ENCODE peak calls at places on chromosome 6, in five cellular contexts. R, D, B, A and Q are unnamed samples.

GRCh38 chr6:29826271-29826670 is 1.4 kb upstream of the HLA-G start:
- DNase-seq in R (no peak), D (no peak), A (no peak), B (no peak), Q (no peak)

GRCh38 chr6:26195924-26196845 is 109.0 kb downstream of the HFE start:
- DNase-seq in D (no peak), B (no peak), R (no peak), A (no peak), Q (peak)

GRCh38 chr6:100464910-100465700 is at the start of gene SIM1:
- DNase-seq in R (no peak), A (no peak), D (no peak), B (peak), Q (no peak)

GRCh38 chr6:95279641-95280040 is 297.7 kb upstream of the MANEA start:
- DNase-seq in D (no peak), A (no peak), B (no peak), R (no peak), Q (no peak)

GRCh38 chr6:16338577-16339262 is 100.3 kb downstream of the GMPR start:
- DNase-seq in B (peak), R (peak), D (peak), A (no peak), Q (peak)

GRCh38 chr6:22036267-22036666 is 260.6 kb downstream of the PRL start:
- DNase-seq in A (no peak), R (no peak), D (no peak), B (no peak), Q (no peak)

GRCh38 chr6:168150551-168151444 is 71.8 kb upstream of the FRMD1 start:
- DNase-seq in B (no peak), A (no peak), D (peak), R (no peak), Q (no peak)

GRCh38 chr6:41641352-41641925 is 3.2 kb downstream of the MDFI start:
- DNase-seq in R (no peak), B (no peak), A (no peak), D (no peak), Q (no peak)

GRCh38 chr6:157187182-157188093 is 135.9 kb downstream of the TMEM242 start:
- DNase-seq in D (no peak), R (no peak), A (no peak), B (no peak), Q (no peak)

GRCh38 chr6:14759976-14760672 is 485.7 kb upstream of the JARID2 start:
- DNase-seq in A (no peak), D (no peak), B (no peak), R (no peak), Q (no peak)

GRCh38 chr6:134178230-134179044 is 126.0 kb upstream of the SLC2A12 start:
- DNase-seq in R (peak), D (peak), B (peak), A (peak), Q (peak)

GRCh38 chr6:157533397-157533814 is 152.4 kb downstream of the ZDHHC14 start:
- DNase-seq in R (no peak), D (no peak), A (no peak), B (no peak), Q (no peak)

GRCh38 chr6:157272866-157273755 is 50.2 kb downstream of the TMEM242 start:
- DNase-seq in D (no peak), A (no peak), R (peak), B (no peak), Q (no peak)

GRCh38 chr6:106972500-106972899 is 2.0 kb downstream of the CD24 start:
- DNase-seq in B (no peak), A (no peak), R (no peak), D (no peak), Q (no peak)

GRCh38 chr6:11120273-11121005 is 8.9 kb upstream of the ERVFRD-1 start:
- DNase-seq in B (no peak), A (no peak), R (no peak), D (no peak), Q (no peak)

GRCh38 chr6:55047433-55048044 is 126.8 kb upstream of the HCRTR2 start:
- DNase-seq in A (no peak), B (no peak), R (no peak), D (no peak), Q (no peak)

GRCh38 chr6:56048601-56049000 is 173.2 kb upstream of the BMP5 start:
- DNase-seq in A (no peak), D (no peak), R (no peak), B (no peak), Q (no peak)

GRCh38 chr6:56199956-56200355 is 47.4 kb downstream of the COL21A1 start:
- DNase-seq in B (no peak), A (no peak), D (no peak), R (no peak), Q (no peak)

GRCh38 chr6:143333749-143334520 is 116.6 kb downstream of the ADAT2 start:
- DNase-seq in B (no peak), D (no peak), A (no peak), R (no peak), Q (no peak)

GRCh38 chr6:160277144-160277543 is 18.5 kb upstream of the SLC22A2 start:
- DNase-seq in D (no peak), R (no peak), A (no peak), B (no peak), Q (no peak)

GRCh38 chr6:47057830-47058540 is 15.9 kb upstream of the ADGRF1 start:
- DNase-seq in B (no peak), D (no peak), A (no peak), R (no peak), Q (no peak)

GRCh38 chr6:1518855-1519254 is 90.9 kb upstream of the FOXC1 start:
- DNase-seq in D (no peak), R (no peak), B (no peak), A (no peak), Q (no peak)